ENCODE peak calls at places on chromosomes 13 and 19, in eight cellular contexts. X is lower leg skin, Y is GM06990, C is dorsolateral prefrontal cortex, W is AG09309, N is mucosa of descending colon, O is left ventricle myocardium inferior, G is HFF-Myc. J is an unnamed sample.

GRCh38 chr13:101792189-101792588 is 339.7 kb downstream of the ITGBL1 start:
- DNase-seq in X (no peak), Y (no peak), C (no peak), W (no peak), N (no peak), O (no peak), G (no peak), J (no peak)

GRCh38 chr19:51320258-51320657 is 8.8 kb downstream of the IGLON5 start:
- DNase-seq in X (no peak), Y (no peak), C (no peak), W (no peak), N (no peak), O (no peak), G (no peak), J (no peak)

GRCh38 chr19:36420961-36421748 is 2.7 kb upstream of the ZFP82 start:
- DNase-seq in X (no peak), Y (peak; percentile 10), C (no peak), W (no peak), N (no peak), O (peak; percentile 23), G (no peak), J (no peak)

GRCh38 chr19:18406749-18407148 is 9.3 kb upstream of the LRRC25 start:
- DNase-seq in X (no peak), Y (no peak), C (no peak), W (no peak), N (no peak), O (no peak), G (no peak), J (no peak)

GRCh38 chr19:2977686-2978466 is 512 bp downstream of the TLE6 start:
- DNase-seq in X (no peak), Y (no peak), C (no peak), W (no peak), N (no peak), O (no peak), G (no peak), J (no peak)

GRCh38 chr13:67223742-67224141 is 6.4 kb downstream of the PCDH9 start:
- DNase-seq in X (no peak), Y (no peak), C (no peak), W (no peak), N (no peak), O (no peak), G (no peak), J (no peak)

GRCh38 chr13:98480915-98481510 is 95.9 kb downstream of the STK24 start:
- DNase-seq in X (peak; percentile 77), Y (peak; percentile 48), C (no peak), W (no peak), N (no peak), O (peak; percentile 60), G (no peak), J (no peak)

GRCh38 chr19:44755219-44755618 is 6.7 kb downstream of the BCL3 start:
- DNase-seq in X (no peak), Y (no peak), C (no peak), W (no peak), N (no peak), O (no peak), G (no peak), J (no peak)

GRCh38 chr13:42369071-42369795 is 97.3 kb downstream of the AKAP11 start:
- DNase-seq in X (no peak), Y (peak; percentile 42), C (no peak), W (no peak), N (no peak), O (no peak), G (no peak), J (no peak)

GRCh38 chr13:35760678-35761308 is 284.3 kb upstream of the MAB21L1 start:
- DNase-seq in X (no peak), Y (no peak), C (no peak), W (no peak), N (no peak), O (no peak), G (no peak), J (no peak)

GRCh38 chr13:73190477-73190876 is 131.7 kb downstream of the KLF5 start:
- DNase-seq in X (no peak), Y (no peak), C (no peak), W (no peak), N (no peak), O (no peak), G (no peak), J (no peak)

GRCh38 chr19:45423589-45424190 is at the start of gene ERCC1:
- DNase-seq in X (no peak), Y (peak; percentile 95), C (peak; percentile 88), W (peak; percentile 67), N (peak; percentile 99), O (peak; percentile 96), G (peak; percentile 89), J (peak; percentile 79)

GRCh38 chr19:17757125-17757524 is 5.8 kb downstream of the FCHO1 start:
- DNase-seq in X (peak; percentile 90), Y (no peak), C (peak; percentile 99), W (no peak), N (peak; percentile 59), O (peak; percentile 71), G (no peak), J (no peak)

GRCh38 chr13:79483302-79483701 is 2.3 kb downstream of the NDFIP2 start:
- DNase-seq in X (no peak), Y (no peak), C (no peak), W (peak; percentile 78), N (no peak), O (no peak), G (peak; percentile 37), J (peak; percentile 56)

GRCh38 chr19:53989600-53990533 is 1.6 kb upstream of the CACNG6 start:
- DNase-seq in X (no peak), Y (no peak), C (no peak), W (no peak), N (no peak), O (no peak), G (no peak), J (no peak)

GRCh38 chr19:17669419-17669818 is 18.7 kb downstream of the UNC13A start:
- DNase-seq in X (no peak), Y (no peak), C (no peak), W (no peak), N (no peak), O (no peak), G (no peak), J (no peak)

GRCh38 chr13:84037937-84038464 is 155.7 kb upstream of the SLITRK1 start:
- DNase-seq in X (no peak), Y (no peak), C (no peak), W (no peak), N (no peak), O (no peak), G (no peak), J (no peak)

GRCh38 chr13:27427663-27428062 is 3.2 kb downstream of the GTF3A start:
- DNase-seq in X (no peak), Y (no peak), C (no peak), W (no peak), N (no peak), O (peak; percentile 32), G (no peak), J (no peak)
- H3K4me3 ChIP-seq in X (no peak overlapping the region), Y (no peak overlapping the region), C (no peak overlapping the region), W (no peak overlapping the region), N (no peak overlapping the region), O (no peak overlapping the region), G (peak overlapping the region; percentile 79), J (no peak overlapping the region)

GRCh38 chr13:20161951-20162300 is 1.1 kb upstream of the GJA3 start:
- DNase-seq in X (no peak), Y (no peak), C (no peak), W (no peak), N (no peak), O (no peak), G (no peak), J (no peak)
- H3K4me3 ChIP-seq in X (no peak overlapping the region), Y (peak overlapping the region; percentile 67), C (no peak overlapping the region), W (no peak overlapping the region), N (no peak overlapping the region), O (peak overlapping the region; percentile 74), G (no peak overlapping the region), J (no peak overlapping the region)

DNA sequence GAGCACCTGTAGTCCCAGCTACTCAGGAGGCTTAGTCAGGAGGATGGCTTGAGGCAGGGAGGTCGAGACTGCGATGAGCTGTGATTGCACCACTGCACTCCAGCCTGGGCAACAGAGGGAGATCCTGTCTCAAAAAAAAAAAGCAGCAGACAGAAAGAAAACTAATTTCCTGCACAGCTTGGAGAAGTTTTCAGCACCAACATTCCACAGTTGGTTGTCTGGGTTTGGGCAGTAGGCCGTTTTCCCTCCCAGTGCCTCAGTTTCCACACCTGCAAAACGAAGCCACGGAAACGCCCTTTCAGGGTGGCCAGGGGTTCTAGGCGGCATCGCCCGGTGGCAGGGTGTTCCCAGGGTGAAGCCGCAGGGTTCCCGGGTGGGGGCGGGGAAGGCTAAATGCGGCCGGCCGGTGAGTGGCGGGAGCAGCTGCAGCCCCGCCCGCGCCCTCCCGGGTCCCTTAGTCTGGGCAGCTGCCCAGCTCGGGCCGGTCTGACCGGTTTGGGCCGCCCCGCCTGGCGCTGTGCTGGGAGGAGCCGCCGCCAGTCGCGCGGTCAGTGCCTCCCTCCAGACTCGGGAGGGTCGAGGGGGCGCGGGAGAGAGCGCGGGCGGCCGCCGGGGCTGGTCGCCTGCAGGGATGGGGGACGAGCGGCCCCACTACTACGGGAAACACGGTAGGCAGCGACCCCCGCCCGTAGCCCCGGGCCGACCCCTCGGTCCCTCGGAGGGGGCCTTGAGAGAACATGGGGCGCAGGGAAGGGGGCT is at the start of gene SLC44A2:
- DNase-seq in X (peak; percentile 94), Y (no peak), C (peak; percentile 65), W (no peak), N (peak; percentile 94), O (peak; percentile 86), G (no peak), J (no peak)
- H3K4me3 ChIP-seq in X (no peak within 1 kb of the TSS), Y (no peak within 1 kb of the TSS), C (peak within 1 kb of the TSS; percentile 81), W (peak within 1 kb of the TSS; percentile 69), N (peak within 1 kb of the TSS; percentile 77), O (peak within 1 kb of the TSS; percentile 79), G (peak within 1 kb of the TSS; percentile 37), J (peak within 1 kb of the TSS; percentile 69)

GRCh38 chr19:23415561-23416191 is 20.4 kb upstream of the ZNF91 start:
- DNase-seq in X (no peak), Y (no peak), C (no peak), W (no peak), N (peak; percentile 88), O (peak; percentile 46), G (no peak), J (no peak)
- H3K4me3 ChIP-seq in X (no peak overlapping the region), Y (no peak overlapping the region), C (peak overlapping the region; percentile 62), W (peak overlapping the region; percentile 40), N (peak overlapping the region; percentile 22), O (peak overlapping the region; percentile 67), G (peak overlapping the region; percentile 13), J (peak overlapping the region; percentile 29)

DNA sequence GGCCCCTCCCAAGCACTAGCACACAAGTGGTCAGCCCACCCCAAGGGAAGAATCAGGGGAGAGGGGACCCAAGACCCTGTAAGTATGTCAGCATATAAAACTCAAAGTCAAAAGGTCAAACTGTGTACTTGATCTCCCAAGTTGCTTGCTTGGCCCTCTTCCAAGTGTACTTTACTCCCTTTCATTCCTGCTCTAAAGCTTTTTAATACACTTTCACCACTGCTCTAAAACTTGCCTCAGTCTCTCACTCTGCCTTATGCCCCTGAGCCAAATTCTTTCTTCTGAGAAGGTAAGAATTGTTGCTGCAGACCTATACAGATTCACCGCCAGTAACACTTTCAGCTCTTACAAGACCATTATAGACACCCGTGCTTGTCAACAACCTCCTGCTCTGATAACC is 15.1 kb upstream of the RNASEH2B start:
- DNase-seq in X (no peak), Y (no peak), C (no peak), W (no peak), N (no peak), O (no peak), G (no peak), J (no peak)
- H3K4me3 ChIP-seq in X (no peak overlapping the region), Y (no peak overlapping the region), C (no peak overlapping the region), W (no peak overlapping the region), N (no peak overlapping the region), O (no peak overlapping the region), G (no peak overlapping the region), J (no peak overlapping the region)

J was measured in skeletal muscle cell.